ENCODE peak calls at places on chromosome 6, in seven cellular contexts. Q is HCT116, M is H1, Y is HepG2, D is K562, J is SK-N-SH, C is GM12878. P is an unnamed sample.

GRCh38 chr6:143397229-143398222 is 53.0 kb downstream of the ADAT2 start:
- DNase-seq in Q (peak), M (peak), C (no peak), D (no peak), Y (peak), J (no peak), P (no peak)

GRCh38 chr6:170039156-170040114 is 251.4 kb downstream of the DLL1 start:
- DNase-seq in M (no peak), C (no peak), Q (no peak), J (no peak), Y (no peak), D (no peak), P (no peak)

GRCh38 chr6:142417331-142417750 is 115.5 kb downstream of the ADGRG6 start:
- DNase-seq in M (no peak), C (no peak), J (no peak), Y (no peak), D (no peak), Q (no peak), P (no peak)

GRCh38 chr6:123715243-123715863 is 78.6 kb upstream of the TRDN start:
- DNase-seq in C (no peak), Q (peak), Y (peak), J (peak), M (no peak), D (no peak), P (peak)

GRCh38 chr6:139370047-139370706 is 4.3 kb downstream of the CITED2 start:
- DNase-seq in Q (no peak), M (no peak), J (no peak), D (no peak), Y (peak), C (no peak), P (no peak)

GRCh38 chr6:91482498-91482897 is 895.6 kb upstream of the MAP3K7 start:
- DNase-seq in Y (no peak), J (no peak), C (peak), M (no peak), D (no peak), Q (no peak), P (no peak)

GRCh38 chr6:134517145-134517658 is 199.3 kb upstream of the SGK1 start:
- DNase-seq in M (no peak), Q (no peak), Y (peak), D (no peak), J (peak), C (no peak), P (no peak)

GRCh38 chr6:28393912-28394662 is 5.5 kb downstream of the ZSCAN12 start:
- DNase-seq in C (no peak), M (no peak), Y (peak), J (peak), Q (no peak), D (peak), P (no peak)

GRCh38 chr6:47075741-47076421 is 33.7 kb upstream of the ADGRF1 start:
- DNase-seq in J (no peak), Y (peak), M (no peak), C (no peak), D (no peak), Q (no peak), P (no peak)

GRCh38 chr6:127207591-127208120 is 59.0 kb upstream of the RNF146 start:
- DNase-seq in Y (no peak), M (no peak), C (no peak), Q (no peak), D (no peak), J (no peak), P (no peak)

GRCh38 chr6:166683477-166683876 is 56.4 kb upstream of the RPS6KA2 start:
- DNase-seq in Q (no peak), C (no peak), M (no peak), Y (no peak), J (no peak), D (no peak), P (no peak)

GRCh38 chr6:18147160-18147559 is 7.7 kb downstream of the TPMT start:
- DNase-seq in Y (peak), D (no peak), C (no peak), M (no peak), J (no peak), Q (no peak), P (no peak)

GRCh38 chr6:71238351-71238750 is 50.3 kb upstream of the OGFRL1 start:
- DNase-seq in M (no peak), C (no peak), Q (no peak), J (no peak), D (no peak), Y (no peak), P (no peak)

GRCh38 chr6:15508363-15509330 is 154.2 kb downstream of the DTNBP1 start:
- DNase-seq in J (no peak), Q (no peak), C (no peak), M (no peak), D (no peak), Y (no peak), P (no peak)

GRCh38 chr6:34875292-34876213 is 12.3 kb downstream of the TAF11 start:
- DNase-seq in J (no peak), C (no peak), D (no peak), M (no peak), Q (no peak), Y (no peak), P (no peak)

GRCh38 chr6:132813173-132813856 is 1.1 kb upstream of the RPS12 start:
- DNase-seq in M (no peak), Y (peak), Q (no peak), J (no peak), D (peak), C (no peak), P (no peak)

GRCh38 chr6:135096403-135097130 is 41.9 kb upstream of the HBS1L start:
- DNase-seq in C (no peak), M (no peak), J (no peak), Q (no peak), Y (no peak), D (no peak), P (no peak)

GRCh38 chr6:24743944-24744335 is 25.0 kb upstream of the C6orf62 start:
- DNase-seq in D (no peak), J (no peak), Q (no peak), Y (no peak), M (no peak), C (peak), P (no peak)

GRCh38 chr6:163529605-163530004 is 115.1 kb downstream of the QKI start:
- DNase-seq in C (no peak), J (no peak), Q (no peak), D (no peak), Y (no peak), M (no peak), P (no peak)

GRCh38 chr6:112188906-112189305 is 65.5 kb downstream of the LAMA4 start:
- DNase-seq in M (no peak), D (no peak), Y (no peak), C (no peak), J (no peak), Q (no peak), P (no peak)

DNA sequence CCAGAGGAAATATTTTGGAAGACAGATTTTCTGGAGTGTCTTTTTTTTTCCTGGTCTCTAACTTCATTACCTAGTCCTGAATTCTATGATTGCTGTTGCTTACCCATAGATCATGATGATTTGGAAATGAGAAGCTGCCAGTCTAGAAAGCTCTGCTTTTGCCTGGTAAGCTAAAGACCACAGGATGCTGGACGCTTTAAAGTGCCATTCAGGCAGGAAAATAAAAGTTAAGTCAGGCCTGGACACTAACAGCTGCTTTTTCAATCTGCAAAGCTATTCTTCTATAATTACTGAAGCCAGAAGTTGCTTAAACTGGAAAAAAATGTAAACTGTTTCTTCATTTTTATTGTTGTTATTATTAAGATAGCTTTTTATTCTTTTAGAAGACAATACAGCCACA is 129.8 kb upstream of the SPACA1 start:
- DNase-seq in M (no peak), Q (no peak), Y (no peak), C (no peak), J (no peak), D (no peak), P (no peak)
- TF ChIP-seq JUND in M (no peak), Q (no peak), Y (no peak), C (no peak), J (no peak), D (no peak), P (no peak)

GRCh38 chr6:33040157-33040556 is 30.8 kb upstream of the HLA-DOA start:
- DNase-seq in Y (no peak), J (no peak), D (no peak), M (no peak), Q (no peak), C (peak), P (no peak)
- TF ChIP-seq JUND in Y (no peak), J (no peak), D (no peak), M (no peak), Q (no peak), C (no peak), P (no peak)

DNA sequence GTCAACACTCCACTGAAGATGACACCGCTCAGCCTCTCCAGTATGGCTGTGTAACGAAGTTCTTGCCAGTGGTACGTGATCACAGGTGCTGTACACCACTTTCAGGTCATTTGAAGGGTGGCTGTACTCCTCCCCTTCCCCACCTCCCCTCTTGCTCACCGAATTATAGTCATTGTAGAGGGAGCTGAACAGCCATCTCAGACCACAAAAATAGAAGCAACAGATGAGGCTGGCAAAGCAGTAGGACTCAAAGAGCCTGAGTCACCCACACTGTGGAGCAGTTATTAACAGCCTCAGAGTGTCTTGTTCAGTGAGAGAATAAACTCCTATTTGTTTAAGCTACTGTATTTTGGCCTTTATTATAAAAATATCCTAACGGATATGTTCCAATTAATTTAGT is 192.5 kb upstream of the MCHR2 start:
- DNase-seq in J (no peak), M (no peak), Q (no peak), Y (no peak), C (no peak), D (no peak), P (no peak)
- TF ChIP-seq JUND in J (no peak), M (no peak), Q (no peak), Y (no peak), C (no peak), D (no peak), P (no peak)

GRCh38 chr6:111119550-111120329 is 32.4 kb downstream of the SLC16A10 start:
- DNase-seq in D (no peak), J (no peak), C (no peak), Q (no peak), M (no peak), Y (no peak), P (no peak)

GRCh38 chr6:111114484-111114883 is 27.2 kb downstream of the SLC16A10 start:
- DNase-seq in J (no peak), M (no peak), Q (no peak), D (no peak), Y (no peak), C (no peak), P (no peak)

GRCh38 chr6:111118816-111119215 is 31.5 kb downstream of the SLC16A10 start:
- DNase-seq in M (no peak), Y (no peak), C (no peak), D (no peak), J (no peak), Q (no peak), P (no peak)

GRCh38 chr6:111113731-111114438 is 26.6 kb downstream of the SLC16A10 start:
- DNase-seq in D (no peak), J (peak), Y (no peak), M (no peak), C (no peak), Q (no peak), P (no peak)
- TF ChIP-seq JUND in D (no peak), J (no peak), Y (no peak), M (no peak), C (no peak), Q (no peak), P (no peak)

GRCh38 chr6:38336922-38337321 is 302.8 kb downstream of the BTBD9 start:
- DNase-seq in Y (no peak), M (no peak), C (no peak), J (no peak), Q (no peak), D (no peak), P (no peak)
- TF ChIP-seq JUND in Y (no peak), M (no peak), C (no peak), J (no peak), Q (no peak), D (no peak), P (no peak)

GRCh38 chr6:41655706-41656668 is 17.7 kb downstream of the MDFI start:
- DNase-seq in Q (no peak), M (no peak), J (no peak), Y (no peak), D (no peak), C (no peak), P (peak)
- TF ChIP-seq JUND in Q (no peak), M (no peak), J (no peak), Y (no peak), D (no peak), C (no peak), P (no peak)

DNA sequence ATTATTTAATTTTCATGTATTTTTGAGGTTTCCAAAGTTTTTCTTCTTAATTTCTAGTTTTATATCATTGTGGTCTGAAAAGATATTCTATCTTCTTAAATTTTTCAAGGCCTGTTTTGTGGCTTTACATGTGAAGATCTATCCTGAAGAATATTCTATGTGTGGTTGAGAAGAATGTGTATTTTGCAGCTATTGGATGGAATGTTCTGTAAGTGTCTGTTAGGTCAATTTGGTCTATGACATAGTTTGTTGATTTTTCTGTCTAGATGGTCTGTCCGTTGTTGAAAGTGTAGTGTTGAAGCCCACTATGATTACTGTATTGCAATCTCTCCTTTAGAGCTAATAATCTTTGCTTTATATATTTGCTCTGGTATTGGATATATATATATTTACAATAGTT is 125.7 kb downstream of the CRYBG1 start:
- DNase-seq in Y (no peak), D (no peak), M (no peak), Q (no peak), C (no peak), J (no peak), P (no peak)
- TF ChIP-seq JUND in Y (no peak), D (no peak), M (no peak), Q (no peak), C (no peak), J (no peak), P (no peak)

P was measured in T47D.